ENCODE peak calls at places on chromosomes 2 and 18, in seven cellular contexts. One of them, this sample, is unnamed.
A peak's percentile ranks its signal among the peaks of the same experiment; 100 is the strongest.

GRCh38 chr18:28905509-28905908 is 728.6 kb upstream of the CDH2 start:
- DNase-seq in GM13976: no peak
- DNase-seq in GM12878: no peak
- DNase-seq in heart left ventricle: no peak
- DNase-seq in kidney: no peak
- DNase-seq in lower leg skin: no peak
- DNase-seq in fibroblast of lung: peak; percentile 86
- DNase-seq in this sample: no peak

GRCh38 chr2:150259746-150260145 is 227.7 kb downstream of the RND3 start:
- DNase-seq in GM12878: no peak
- DNase-seq in heart left ventricle: no peak
- DNase-seq in fibroblast of lung: peak; percentile 51
- DNase-seq in lower leg skin: no peak
- DNase-seq in GM13976: no peak
- DNase-seq in kidney: no peak
- DNase-seq in this sample: no peak

GRCh38 chr2:102050854-102051391 is 59.2 kb downstream of the IL1R2 start:
- DNase-seq in lower leg skin: peak; percentile 90
- DNase-seq in GM12878: no peak
- DNase-seq in heart left ventricle: peak; percentile 85
- DNase-seq in GM13976: no peak
- DNase-seq in kidney: peak; percentile 93
- DNase-seq in fibroblast of lung: peak; percentile 87
- DNase-seq in this sample: no peak

GRCh38 chr18:73666772-73667171 is 480.9 kb downstream of the FBXO15 start:
- DNase-seq in GM13976: no peak
- DNase-seq in GM12878: no peak
- DNase-seq in kidney: no peak
- DNase-seq in fibroblast of lung: no peak
- DNase-seq in lower leg skin: no peak
- DNase-seq in heart left ventricle: no peak
- DNase-seq in this sample: no peak

GRCh38 chr2:206989306-206989705 is 50.0 kb downstream of the CPO start:
- DNase-seq in GM12878: no peak
- DNase-seq in fibroblast of lung: no peak
- DNase-seq in kidney: no peak
- DNase-seq in heart left ventricle: peak; percentile 68
- DNase-seq in lower leg skin: no peak
- DNase-seq in GM13976: peak; percentile 49
- DNase-seq in this sample: peak; percentile 32

GRCh38 chr2:69945447-69945846 is 16.0 kb downstream of the ASPRV1 start:
- DNase-seq in lower leg skin: no peak
- DNase-seq in heart left ventricle: no peak
- DNase-seq in kidney: peak; percentile 55
- DNase-seq in GM13976: no peak
- DNase-seq in fibroblast of lung: no peak
- DNase-seq in GM12878: no peak
- DNase-seq in this sample: no peak

GRCh38 chr2:68689553-68690537 is 44.8 kb upstream of the ARHGAP25 start:
- DNase-seq in lower leg skin: no peak
- DNase-seq in kidney: no peak
- DNase-seq in GM12878: peak; percentile 85
- DNase-seq in GM13976: peak; percentile 75
- DNase-seq in heart left ventricle: no peak
- DNase-seq in fibroblast of lung: no peak
- DNase-seq in this sample: no peak

GRCh38 chr2:72146357-72147302 is 1.0 kb downstream of the CYP26B1 start:
- DNase-seq in lower leg skin: no peak
- DNase-seq in GM12878: no peak
- DNase-seq in kidney: no peak
- DNase-seq in GM13976: peak; percentile 43
- DNase-seq in heart left ventricle: peak; percentile 56
- DNase-seq in fibroblast of lung: no peak
- DNase-seq in this sample: peak; percentile 6

GRCh38 chr18:13589943-13590342 is 136.4 kb downstream of the FAM210A start:
- DNase-seq in kidney: no peak
- DNase-seq in fibroblast of lung: no peak
- DNase-seq in lower leg skin: no peak
- DNase-seq in GM13976: no peak
- DNase-seq in GM12878: no peak
- DNase-seq in heart left ventricle: no peak
- DNase-seq in this sample: no peak

GRCh38 chr2:126913881-126914495 is 15.3 kb downstream of the TEX51 start:
- DNase-seq in fibroblast of lung: no peak
- DNase-seq in heart left ventricle: no peak
- DNase-seq in lower leg skin: no peak
- DNase-seq in GM13976: no peak
- DNase-seq in GM12878: no peak
- DNase-seq in kidney: no peak
- DNase-seq in this sample: peak; percentile 1

GRCh38 chr2:176805345-176805744 is 407.2 kb upstream of the HNRNPA3 start:
- DNase-seq in kidney: no peak
- DNase-seq in GM13976: no peak
- DNase-seq in heart left ventricle: no peak
- DNase-seq in fibroblast of lung: no peak
- DNase-seq in lower leg skin: no peak
- DNase-seq in GM12878: no peak
- DNase-seq in this sample: no peak

DNA sequence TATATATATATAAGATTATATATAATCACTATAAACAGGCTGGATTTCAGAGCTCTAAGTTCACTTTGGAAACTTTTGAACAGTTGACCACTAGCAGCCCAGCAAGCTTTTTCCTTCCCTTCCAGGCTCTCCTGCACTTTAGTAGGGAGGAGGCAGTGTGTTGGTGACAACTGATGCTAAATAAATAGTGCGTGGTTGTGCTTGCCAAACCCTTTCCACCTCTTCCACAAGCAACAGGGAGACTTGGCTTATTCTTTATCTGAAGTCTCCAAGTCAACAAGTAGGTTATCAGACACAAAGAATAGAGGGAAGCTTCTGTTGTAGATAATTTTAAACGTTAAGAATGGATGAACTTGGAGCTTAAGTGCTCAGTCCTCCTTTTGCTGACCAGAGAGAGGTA is 408.2 kb upstream of the HNRNPA3 start:
- DNase-seq in fibroblast of lung: no peak
- DNase-seq in GM12878: no peak
- DNase-seq in kidney: no peak
- DNase-seq in heart left ventricle: no peak
- DNase-seq in GM13976: no peak
- DNase-seq in lower leg skin: no peak
- DNase-seq in this sample: no peak
- TF ChIP-seq CTCF in fibroblast of lung: no peak
- TF ChIP-seq CTCF in GM12878: no peak
- TF ChIP-seq CTCF in kidney: no peak
- TF ChIP-seq CTCF in heart left ventricle: no peak
- TF ChIP-seq CTCF in GM13976: no peak
- TF ChIP-seq CTCF in lower leg skin: no peak
- TF ChIP-seq CTCF in this sample: no peak

GRCh38 chr2:179261161-179261825 is 3.3 kb downstream of the SESTD1 start:
- DNase-seq in lower leg skin: no peak
- DNase-seq in fibroblast of lung: no peak
- DNase-seq in GM13976: no peak
- DNase-seq in kidney: no peak
- DNase-seq in heart left ventricle: no peak
- DNase-seq in GM12878: no peak
- DNase-seq in this sample: no peak
- TF ChIP-seq CTCF in lower leg skin: no peak
- TF ChIP-seq CTCF in fibroblast of lung: no peak
- TF ChIP-seq CTCF in GM13976: no peak
- TF ChIP-seq CTCF in kidney: no peak
- TF ChIP-seq CTCF in heart left ventricle: no peak
- TF ChIP-seq CTCF in GM12878: no peak
- TF ChIP-seq CTCF in this sample: peak; percentile 37

DNA sequence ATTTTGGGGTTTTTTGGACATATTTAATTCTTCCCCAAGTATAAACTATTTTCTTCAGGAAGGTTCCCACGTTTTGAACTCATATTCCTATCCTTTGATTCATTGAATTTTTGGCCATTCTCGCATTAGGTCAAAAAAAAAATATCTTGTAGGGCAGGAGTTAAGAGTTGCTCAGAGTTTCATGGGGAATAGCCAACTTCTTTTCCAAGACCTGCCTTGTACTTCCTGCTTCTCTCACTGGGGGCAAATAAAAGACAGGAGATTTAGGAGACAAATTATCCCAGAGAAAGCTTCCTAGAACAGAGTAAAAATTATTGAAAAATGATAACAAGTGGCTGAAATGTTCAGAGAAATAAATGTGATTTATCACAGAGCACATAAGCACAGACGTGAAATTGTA is 55.2 kb upstream of the BCL11A start:
- DNase-seq in kidney: no peak
- DNase-seq in lower leg skin: no peak
- DNase-seq in GM13976: no peak
- DNase-seq in GM12878: no peak
- DNase-seq in fibroblast of lung: peak; percentile 6
- DNase-seq in heart left ventricle: no peak
- DNase-seq in this sample: no peak
- TF ChIP-seq CTCF in kidney: no peak
- TF ChIP-seq CTCF in lower leg skin: no peak
- TF ChIP-seq CTCF in GM13976: no peak
- TF ChIP-seq CTCF in GM12878: no peak
- TF ChIP-seq CTCF in fibroblast of lung: no peak
- TF ChIP-seq CTCF in heart left ventricle: no peak
- TF ChIP-seq CTCF in this sample: no peak

GRCh38 chr2:64654993-64655666 is 1.4 kb upstream of the SERTAD2 start:
- DNase-seq in lower leg skin: no peak
- DNase-seq in fibroblast of lung: peak; percentile 45
- DNase-seq in heart left ventricle: no peak
- DNase-seq in GM13976: no peak
- DNase-seq in kidney: no peak
- DNase-seq in GM12878: no peak
- DNase-seq in this sample: no peak
- TF ChIP-seq CTCF in lower leg skin: no peak
- TF ChIP-seq CTCF in fibroblast of lung: peak; percentile 12
- TF ChIP-seq CTCF in heart left ventricle: no peak
- TF ChIP-seq CTCF in GM13976: no peak
- TF ChIP-seq CTCF in kidney: peak; percentile 23
- TF ChIP-seq CTCF in GM12878: peak; percentile 23
- TF ChIP-seq CTCF in this sample: peak; percentile 15

GRCh38 chr2:120678251-120678650 is 57.4 kb upstream of the GLI2 start:
- DNase-seq in GM13976: no peak
- DNase-seq in kidney: no peak
- DNase-seq in lower leg skin: no peak
- DNase-seq in fibroblast of lung: peak; percentile 42
- DNase-seq in heart left ventricle: no peak
- DNase-seq in GM12878: no peak
- DNase-seq in this sample: no peak
- TF ChIP-seq CTCF in GM13976: no peak
- TF ChIP-seq CTCF in kidney: no peak
- TF ChIP-seq CTCF in lower leg skin: no peak
- TF ChIP-seq CTCF in fibroblast of lung: no peak
- TF ChIP-seq CTCF in heart left ventricle: no peak
- TF ChIP-seq CTCF in GM12878: no peak
- TF ChIP-seq CTCF in this sample: no peak

DNA sequence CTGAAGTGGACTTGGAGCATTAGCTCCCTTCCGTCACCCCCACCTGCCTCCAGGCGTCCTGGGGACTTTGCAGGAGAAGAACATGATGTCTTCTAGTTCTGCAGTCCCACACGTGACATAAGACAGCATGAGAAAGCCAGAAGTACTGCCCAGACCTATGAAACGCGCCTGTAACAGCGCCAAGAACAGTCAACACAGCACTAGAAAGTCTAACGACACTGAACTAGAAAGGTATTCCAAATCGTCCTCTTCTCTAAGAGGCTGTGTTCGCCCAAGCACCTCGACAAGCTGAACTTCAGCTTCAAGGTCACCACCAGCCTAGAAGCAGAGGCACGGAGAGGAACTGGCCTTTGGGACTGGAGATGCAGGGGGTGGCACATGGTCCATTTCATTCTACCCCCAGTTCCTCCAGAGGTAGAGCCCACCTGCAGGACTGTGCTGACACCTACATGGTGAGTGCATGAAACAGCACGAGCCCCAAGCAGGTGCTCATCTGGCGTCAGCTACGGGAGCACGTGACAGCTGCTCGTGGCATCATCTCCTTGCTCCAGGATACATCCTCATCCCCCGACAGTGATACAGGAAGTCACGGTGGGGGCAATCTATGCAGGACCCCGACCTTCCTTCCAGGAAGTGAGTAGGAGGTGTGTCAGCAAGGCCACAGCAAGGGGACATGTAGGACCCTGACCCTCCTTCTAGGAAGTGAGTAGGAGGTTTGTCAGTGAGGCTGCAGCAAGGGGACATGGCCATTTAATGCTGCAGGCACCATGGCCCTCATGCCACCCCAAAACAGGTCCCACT is 3.7 kb downstream of the HDAC4 start:
- DNase-seq in lower leg skin: no peak
- DNase-seq in fibroblast of lung: no peak
- DNase-seq in heart left ventricle: no peak
- DNase-seq in kidney: no peak
- DNase-seq in GM12878: no peak
- DNase-seq in GM13976: no peak
- DNase-seq in this sample: no peak
- TF ChIP-seq CTCF in lower leg skin: no peak
- TF ChIP-seq CTCF in fibroblast of lung: no peak
- TF ChIP-seq CTCF in heart left ventricle: no peak
- TF ChIP-seq CTCF in kidney: peak; percentile 36
- TF ChIP-seq CTCF in GM12878: peak; percentile 46
- TF ChIP-seq CTCF in GM13976: peak; percentile 29
- TF ChIP-seq CTCF in this sample: no peak

GRCh38 chr2:24021122-24021998 is 11.5 kb downstream of the MFSD2B start:
- DNase-seq in GM12878: no peak
- DNase-seq in lower leg skin: no peak
- DNase-seq in GM13976: no peak
- DNase-seq in kidney: no peak
- DNase-seq in fibroblast of lung: no peak
- DNase-seq in heart left ventricle: no peak
- DNase-seq in this sample: peak; percentile 58
- TF ChIP-seq CTCF in GM12878: peak; percentile 34
- TF ChIP-seq CTCF in lower leg skin: no peak
- TF ChIP-seq CTCF in GM13976: peak; percentile 18
- TF ChIP-seq CTCF in kidney: no peak
- TF ChIP-seq CTCF in fibroblast of lung: peak; percentile 9
- TF ChIP-seq CTCF in heart left ventricle: no peak
- TF ChIP-seq CTCF in this sample: no peak

DNA sequence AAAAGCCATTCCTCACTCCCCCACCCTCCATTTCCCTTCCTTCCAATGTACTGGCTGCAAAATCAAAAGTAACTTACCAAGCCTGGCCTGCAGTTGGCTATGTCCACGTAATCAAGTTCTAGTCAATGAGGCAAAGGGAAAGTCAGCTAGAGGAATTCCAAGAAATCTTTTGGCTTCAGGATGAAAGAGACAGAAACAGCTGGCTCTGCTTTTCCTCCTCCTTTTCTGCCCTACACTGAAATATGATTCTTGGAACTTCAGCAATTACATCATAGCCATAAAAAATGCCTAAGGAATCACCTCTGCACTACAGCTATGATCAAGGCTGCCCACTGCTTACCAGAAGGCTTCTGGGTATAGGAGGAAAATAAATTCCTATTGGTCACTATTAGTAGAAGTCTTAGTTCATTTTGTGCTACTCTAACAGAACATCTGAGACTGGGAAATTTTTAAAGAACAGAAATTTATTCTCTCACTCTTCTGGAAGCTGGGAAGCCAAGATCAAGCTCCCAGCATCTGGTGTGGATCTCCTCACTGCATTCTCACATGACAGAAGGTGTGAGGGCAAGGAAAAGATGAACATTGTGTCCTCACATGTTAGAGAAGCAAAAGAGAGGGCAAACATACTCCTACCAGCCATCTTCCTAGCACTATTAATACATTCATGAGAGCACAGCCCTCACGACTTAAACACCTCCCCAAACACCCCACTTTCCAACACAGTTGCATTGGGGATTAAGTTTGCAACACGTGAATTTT is 219.9 kb downstream of the TMX3 start:
- DNase-seq in GM13976: no peak
- DNase-seq in kidney: no peak
- DNase-seq in GM12878: no peak
- DNase-seq in heart left ventricle: no peak
- DNase-seq in lower leg skin: no peak
- DNase-seq in fibroblast of lung: peak; percentile 97
- DNase-seq in this sample: no peak
- TF ChIP-seq CTCF in GM13976: no peak
- TF ChIP-seq CTCF in kidney: no peak
- TF ChIP-seq CTCF in GM12878: no peak
- TF ChIP-seq CTCF in heart left ventricle: no peak
- TF ChIP-seq CTCF in lower leg skin: no peak
- TF ChIP-seq CTCF in fibroblast of lung: no peak
- TF ChIP-seq CTCF in this sample: no peak